ENCODE peak calls at places on chromosomes 1 and 21, in nine cellular contexts. One of them, this sample, is unnamed.

GRCh38 chr1:78157162-78157561 is 111.4 kb downstream of the GIPC2 start:
- DNase-seq in GM23338: no peak
- DNase-seq in fibroblast of mammary gland: peak
- DNase-seq in fibroblast of villous mesenchyme: peak
- DNase-seq in GM10248: no peak
- DNase-seq in RWPE1: peak
- DNase-seq in keratinocyte: no peak
- DNase-seq in kidney epithelial cell: no peak
- DNase-seq in GM20000: no peak
- DNase-seq in this sample: no peak

GRCh38 chr1:66248257-66248656 is 285.7 kb upstream of the SGIP1 start:
- DNase-seq in keratinocyte: no peak
- DNase-seq in GM23338: no peak
- DNase-seq in RWPE1: no peak
- DNase-seq in fibroblast of mammary gland: no peak
- DNase-seq in kidney epithelial cell: no peak
- DNase-seq in GM10248: no peak
- DNase-seq in GM20000: no peak
- DNase-seq in fibroblast of villous mesenchyme: no peak
- DNase-seq in this sample: no peak

GRCh38 chr1:67898033-67898726 is 64.9 kb upstream of the GNG12 start:
- DNase-seq in GM23338: peak
- DNase-seq in keratinocyte: no peak
- DNase-seq in GM20000: no peak
- DNase-seq in RWPE1: no peak
- DNase-seq in kidney epithelial cell: no peak
- DNase-seq in fibroblast of mammary gland: no peak
- DNase-seq in GM10248: no peak
- DNase-seq in fibroblast of villous mesenchyme: no peak
- DNase-seq in this sample: no peak

GRCh38 chr1:174358786-174359453 is 88.8 kb upstream of the GPR52 start:
- DNase-seq in fibroblast of villous mesenchyme: no peak
- DNase-seq in GM20000: no peak
- DNase-seq in kidney epithelial cell: no peak
- DNase-seq in fibroblast of mammary gland: no peak
- DNase-seq in GM23338: peak
- DNase-seq in GM10248: no peak
- DNase-seq in RWPE1: no peak
- DNase-seq in keratinocyte: no peak
- DNase-seq in this sample: no peak

GRCh38 chr1:14108356-14109275 is 408.6 kb downstream of the PRDM2 start:
- DNase-seq in GM23338: no peak
- DNase-seq in kidney epithelial cell: no peak
- DNase-seq in GM20000: no peak
- DNase-seq in RWPE1: no peak
- DNase-seq in keratinocyte: no peak
- DNase-seq in fibroblast of mammary gland: no peak
- DNase-seq in GM10248: no peak
- DNase-seq in fibroblast of villous mesenchyme: no peak
- DNase-seq in this sample: no peak

GRCh38 chr21:43279578-43279894 is 110.7 kb downstream of the CRYAA start:
- DNase-seq in keratinocyte: no peak
- DNase-seq in fibroblast of mammary gland: no peak
- DNase-seq in RWPE1: no peak
- DNase-seq in GM20000: no peak
- DNase-seq in GM23338: no peak
- DNase-seq in GM10248: no peak
- DNase-seq in fibroblast of villous mesenchyme: no peak
- DNase-seq in kidney epithelial cell: no peak
- DNase-seq in this sample: no peak

GRCh38 chr1:108861566-108861965 is 4.7 kb upstream of the AKNAD1 start:
- DNase-seq in fibroblast of villous mesenchyme: no peak
- DNase-seq in GM10248: no peak
- DNase-seq in fibroblast of mammary gland: no peak
- DNase-seq in GM23338: no peak
- DNase-seq in GM20000: no peak
- DNase-seq in kidney epithelial cell: no peak
- DNase-seq in RWPE1: no peak
- DNase-seq in keratinocyte: no peak
- DNase-seq in this sample: no peak

GRCh38 chr1:2972879-2973575 is 48.2 kb upstream of the ACTRT2 start:
- DNase-seq in GM20000: no peak
- DNase-seq in GM10248: no peak
- DNase-seq in fibroblast of mammary gland: no peak
- DNase-seq in kidney epithelial cell: no peak
- DNase-seq in RWPE1: no peak
- DNase-seq in fibroblast of villous mesenchyme: no peak
- DNase-seq in keratinocyte: no peak
- DNase-seq in GM23338: no peak
- DNase-seq in this sample: no peak

GRCh38 chr1:173297798-173298391 is 90.8 kb upstream of the TNFSF4 start:
- DNase-seq in GM10248: peak
- DNase-seq in fibroblast of villous mesenchyme: peak
- DNase-seq in RWPE1: no peak
- DNase-seq in fibroblast of mammary gland: no peak
- DNase-seq in kidney epithelial cell: no peak
- DNase-seq in keratinocyte: no peak
- DNase-seq in GM20000: peak
- DNase-seq in GM23338: no peak
- DNase-seq in this sample: peak

GRCh38 chr1:208951908-208952307 is 631.6 kb upstream of the CAMK1G start:
- DNase-seq in keratinocyte: no peak
- DNase-seq in kidney epithelial cell: no peak
- DNase-seq in fibroblast of mammary gland: no peak
- DNase-seq in GM20000: no peak
- DNase-seq in GM23338: no peak
- DNase-seq in RWPE1: no peak
- DNase-seq in GM10248: no peak
- DNase-seq in fibroblast of villous mesenchyme: no peak
- DNase-seq in this sample: no peak

GRCh38 chr1:221693087-221693486 is 48.8 kb downstream of the DUSP10 start:
- DNase-seq in fibroblast of villous mesenchyme: no peak
- DNase-seq in RWPE1: no peak
- DNase-seq in GM10248: no peak
- DNase-seq in kidney epithelial cell: no peak
- DNase-seq in fibroblast of mammary gland: no peak
- DNase-seq in keratinocyte: no peak
- DNase-seq in GM23338: peak
- DNase-seq in GM20000: no peak
- DNase-seq in this sample: no peak
- TF ChIP-seq CTCF in fibroblast of villous mesenchyme: peak
- TF ChIP-seq CTCF in RWPE1: no peak
- TF ChIP-seq CTCF in GM10248: no peak
- TF ChIP-seq CTCF in kidney epithelial cell: no peak
- TF ChIP-seq CTCF in fibroblast of mammary gland: peak
- TF ChIP-seq CTCF in keratinocyte: no peak
- TF ChIP-seq CTCF in GM23338: peak
- TF ChIP-seq CTCF in GM20000: no peak
- TF ChIP-seq CTCF in this sample: no peak

GRCh38 chr1:16999863-17000262 is 11.9 kb downstream of the ATP13A2 start:
- DNase-seq in fibroblast of mammary gland: no peak
- DNase-seq in GM10248: no peak
- DNase-seq in keratinocyte: no peak
- DNase-seq in GM23338: no peak
- DNase-seq in GM20000: peak
- DNase-seq in fibroblast of villous mesenchyme: no peak
- DNase-seq in RWPE1: no peak
- DNase-seq in kidney epithelial cell: no peak
- DNase-seq in this sample: no peak
- TF ChIP-seq CTCF in fibroblast of mammary gland: no peak
- TF ChIP-seq CTCF in GM10248: no peak
- TF ChIP-seq CTCF in keratinocyte: no peak
- TF ChIP-seq CTCF in GM23338: peak
- TF ChIP-seq CTCF in GM20000: no peak
- TF ChIP-seq CTCF in fibroblast of villous mesenchyme: no peak
- TF ChIP-seq CTCF in RWPE1: no peak
- TF ChIP-seq CTCF in kidney epithelial cell: no peak
- TF ChIP-seq CTCF in this sample: no peak

GRCh38 chr1:155636397-155637153 is 26.6 kb downstream of the MSTO1 start:
- DNase-seq in RWPE1: no peak
- DNase-seq in fibroblast of mammary gland: no peak
- DNase-seq in keratinocyte: no peak
- DNase-seq in GM20000: no peak
- DNase-seq in kidney epithelial cell: no peak
- DNase-seq in GM10248: no peak
- DNase-seq in GM23338: no peak
- DNase-seq in fibroblast of villous mesenchyme: no peak
- DNase-seq in this sample: no peak
- TF ChIP-seq CTCF in RWPE1: no peak
- TF ChIP-seq CTCF in fibroblast of mammary gland: no peak
- TF ChIP-seq CTCF in keratinocyte: no peak
- TF ChIP-seq CTCF in GM20000: no peak
- TF ChIP-seq CTCF in kidney epithelial cell: no peak
- TF ChIP-seq CTCF in GM10248: no peak
- TF ChIP-seq CTCF in GM23338: no peak
- TF ChIP-seq CTCF in fibroblast of villous mesenchyme: no peak
- TF ChIP-seq CTCF in this sample: no peak

GRCh38 chr1:248696261-248696660 is 6.3 kb downstream of the OR14I1 start:
- DNase-seq in keratinocyte: no peak
- DNase-seq in fibroblast of villous mesenchyme: no peak
- DNase-seq in fibroblast of mammary gland: no peak
- DNase-seq in RWPE1: no peak
- DNase-seq in GM23338: no peak
- DNase-seq in GM20000: no peak
- DNase-seq in kidney epithelial cell: no peak
- DNase-seq in GM10248: peak
- DNase-seq in this sample: no peak
- TF ChIP-seq CTCF in keratinocyte: no peak
- TF ChIP-seq CTCF in fibroblast of villous mesenchyme: no peak
- TF ChIP-seq CTCF in fibroblast of mammary gland: no peak
- TF ChIP-seq CTCF in RWPE1: no peak
- TF ChIP-seq CTCF in GM23338: no peak
- TF ChIP-seq CTCF in GM20000: no peak
- TF ChIP-seq CTCF in kidney epithelial cell: no peak
- TF ChIP-seq CTCF in GM10248: peak
- TF ChIP-seq CTCF in this sample: peak

GRCh38 chr1:246532519-246532918 is 25.4 kb upstream of the SMYD3 start:
- DNase-seq in GM20000: no peak
- DNase-seq in GM10248: no peak
- DNase-seq in keratinocyte: no peak
- DNase-seq in RWPE1: no peak
- DNase-seq in GM23338: no peak
- DNase-seq in fibroblast of villous mesenchyme: no peak
- DNase-seq in kidney epithelial cell: no peak
- DNase-seq in fibroblast of mammary gland: no peak
- DNase-seq in this sample: no peak
- TF ChIP-seq CTCF in GM20000: no peak
- TF ChIP-seq CTCF in GM10248: no peak
- TF ChIP-seq CTCF in keratinocyte: no peak
- TF ChIP-seq CTCF in RWPE1: no peak
- TF ChIP-seq CTCF in GM23338: peak
- TF ChIP-seq CTCF in fibroblast of villous mesenchyme: peak
- TF ChIP-seq CTCF in kidney epithelial cell: no peak
- TF ChIP-seq CTCF in fibroblast of mammary gland: peak
- TF ChIP-seq CTCF in this sample: no peak

GRCh38 chr1:105795741-105796140 is 1260.7 kb upstream of the PRMT6 start:
- DNase-seq in keratinocyte: no peak
- DNase-seq in GM20000: no peak
- DNase-seq in kidney epithelial cell: no peak
- DNase-seq in fibroblast of mammary gland: no peak
- DNase-seq in GM10248: no peak
- DNase-seq in GM23338: no peak
- DNase-seq in fibroblast of villous mesenchyme: no peak
- DNase-seq in RWPE1: no peak
- DNase-seq in this sample: no peak

DNA sequence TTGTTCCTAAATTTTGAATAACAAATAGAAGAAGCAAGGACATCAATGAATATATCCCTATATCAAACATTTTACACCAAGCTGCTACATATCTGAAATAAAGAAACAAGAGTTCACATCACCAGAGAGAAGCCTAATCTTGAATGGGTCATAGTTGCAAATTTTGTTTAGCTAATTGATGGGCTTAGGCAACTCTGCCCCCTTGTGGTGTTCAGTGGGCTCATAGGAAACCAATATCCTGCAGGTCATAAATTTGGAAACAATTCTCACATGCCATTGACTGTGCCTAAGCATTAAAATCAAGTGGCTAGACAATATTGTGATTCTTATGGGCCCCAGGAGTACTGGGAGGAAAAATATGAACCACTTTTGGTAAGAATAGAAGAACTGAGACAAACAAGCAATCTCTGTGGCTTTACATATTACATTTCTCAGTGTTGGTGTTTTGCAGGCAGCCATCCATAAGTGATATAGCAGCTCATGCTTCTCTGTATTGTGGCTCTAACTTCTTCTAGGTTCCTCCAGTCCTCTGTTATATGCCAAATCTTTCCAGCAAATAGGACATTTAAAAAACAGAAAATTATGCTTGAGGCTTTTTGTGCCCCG is 1262.8 kb upstream of the PRMT6 start:
- DNase-seq in fibroblast of mammary gland: peak
- DNase-seq in keratinocyte: no peak
- DNase-seq in GM20000: peak
- DNase-seq in GM10248: peak
- DNase-seq in fibroblast of villous mesenchyme: peak
- DNase-seq in RWPE1: peak
- DNase-seq in GM23338: peak
- DNase-seq in kidney epithelial cell: peak
- DNase-seq in this sample: peak
- TF ChIP-seq CTCF in fibroblast of mammary gland: peak
- TF ChIP-seq CTCF in keratinocyte: peak
- TF ChIP-seq CTCF in GM20000: peak
- TF ChIP-seq CTCF in GM10248: peak
- TF ChIP-seq CTCF in fibroblast of villous mesenchyme: peak
- TF ChIP-seq CTCF in RWPE1: peak
- TF ChIP-seq CTCF in GM23338: peak
- TF ChIP-seq CTCF in kidney epithelial cell: peak
- TF ChIP-seq CTCF in this sample: peak